ENCODE peak calls at places on chromosome 2, in four cellular contexts. Y is stomach, F is left lung, G is A673. P is an unnamed sample.

GRCh38 chr2:60331106-60331809 is 222.2 kb downstream of the BCL11A start:
- DNase-seq in F (no peak), G (no peak), Y (no peak), P (no peak)

GRCh38 chr2:170715932-170716777 is 1.0 kb downstream of the SP5 start:
- DNase-seq in Y (peak; percentile 52), F (peak; percentile 35), G (no peak), P (no peak)

GRCh38 chr2:223654384-223654915 is 52.3 kb upstream of the SCG2 start:
- DNase-seq in Y (no peak), G (no peak), F (no peak), P (no peak)

GRCh38 chr2:78896536-78896935 is 129.0 kb upstream of the REG3G start:
- DNase-seq in F (no peak), Y (no peak), G (no peak), P (no peak)

GRCh38 chr2:159396796-159397195 is 110.3 kb upstream of the WDSUB1 start:
- DNase-seq in G (no peak), Y (no peak), F (no peak), P (no peak)

GRCh38 chr2:80706951-80707350 is 402.4 kb upstream of the LRRTM1 start:
- DNase-seq in G (no peak), F (no peak), Y (no peak), P (no peak)

GRCh38 chr2:121043827-121044222 is 241.2 kb downstream of the TFCP2L1 start:
- DNase-seq in G (no peak), Y (no peak), F (no peak), P (no peak)

GRCh38 chr2:343355-343754 is 55.5 kb upstream of the ALKAL2 start:
- DNase-seq in G (no peak), F (no peak), Y (no peak), P (no peak)

GRCh38 chr2:117851969-117852368 is 37.5 kb downstream of the DDX18 start:
- DNase-seq in Y (no peak), G (no peak), F (no peak), P (no peak)

GRCh38 chr2:147197754-147198153 is 647.1 kb upstream of the ACVR2A start:
- DNase-seq in F (no peak), G (no peak), Y (no peak), P (no peak)

GRCh38 chr2:204109681-204110080 is 173.1 kb downstream of the ICOS start:
- DNase-seq in G (no peak), F (no peak), Y (no peak), P (no peak)

GRCh38 chr2:83967854-83968253 is 491.2 kb downstream of the SUCLG1 start:
- DNase-seq in G (no peak), F (no peak), Y (no peak), P (no peak)
- TF ChIP-seq CTCF in G (no peak), F (no peak), Y (no peak), P (no peak)

GRCh38 chr2:46610014-46610413 is 130.6 kb downstream of the TMEM247 start:
- DNase-seq in Y (no peak), F (no peak), G (no peak), P (no peak)

GRCh38 chr2:46621499-46621898 is 142.1 kb downstream of the TMEM247 start:
- DNase-seq in Y (no peak), G (no peak), F (no peak), P (no peak)

GRCh38 chr2:46612675-46613074 is 133.3 kb downstream of the TMEM247 start:
- DNase-seq in Y (no peak), G (no peak), F (no peak), P (no peak)

GRCh38 chr2:46615555-46616487 is 136.5 kb downstream of the TMEM247 start:
- DNase-seq in F (no peak), Y (no peak), G (peak; percentile 29), P (no peak)
- TF ChIP-seq CTCF in F (no peak), Y (no peak), G (peak; percentile 40), P (peak; percentile 31)

DNA sequence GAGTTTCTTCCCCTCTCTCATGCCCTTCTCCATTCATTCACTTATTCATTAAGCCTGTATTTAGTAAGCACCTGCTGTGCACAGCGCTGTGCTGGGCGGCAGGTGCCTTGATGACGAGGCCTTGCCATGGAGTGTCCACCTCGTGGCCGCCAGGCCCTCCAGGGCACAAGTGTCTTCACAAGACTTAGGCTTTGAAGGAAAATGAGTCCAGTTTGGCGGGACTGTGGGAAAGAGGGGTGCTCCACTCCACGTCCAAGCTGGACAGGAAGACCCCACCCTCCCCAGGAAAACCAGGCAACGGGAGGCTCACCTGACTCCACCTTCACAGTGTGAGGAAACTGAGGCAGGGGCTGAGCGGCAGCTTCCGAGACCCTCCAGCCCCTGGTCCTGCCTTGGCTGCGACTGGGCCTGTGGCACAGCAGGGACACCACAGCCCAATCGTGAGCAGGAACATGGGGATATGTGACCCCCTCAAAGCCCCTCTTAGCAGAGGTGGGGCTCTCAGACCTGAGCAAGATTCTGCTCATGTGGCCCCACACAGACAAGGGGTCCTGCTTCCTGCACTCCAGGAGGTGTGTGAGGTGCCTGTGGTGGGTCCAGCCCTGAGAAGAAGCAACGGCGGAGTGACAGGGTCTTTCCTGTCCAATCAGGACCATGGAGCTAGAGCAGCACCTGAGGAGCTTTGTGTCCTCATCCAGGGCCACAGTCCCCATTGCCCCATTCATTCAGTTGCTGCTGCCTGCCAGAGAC is 110.3 kb upstream of the ODC1 start:
- DNase-seq in G (no peak), F (no peak), Y (no peak), P (no peak)
- TF ChIP-seq CTCF in G (no peak), F (no peak), Y (no peak), P (no peak)

GRCh38 chr2:68122680-68122964 is 35.1 kb upstream of the PNO1 start:
- DNase-seq in G (no peak), Y (no peak), F (no peak), P (no peak)
- TF ChIP-seq CTCF in G (peak; percentile 2), Y (no peak), F (no peak), P (peak; percentile 69)

DNA sequence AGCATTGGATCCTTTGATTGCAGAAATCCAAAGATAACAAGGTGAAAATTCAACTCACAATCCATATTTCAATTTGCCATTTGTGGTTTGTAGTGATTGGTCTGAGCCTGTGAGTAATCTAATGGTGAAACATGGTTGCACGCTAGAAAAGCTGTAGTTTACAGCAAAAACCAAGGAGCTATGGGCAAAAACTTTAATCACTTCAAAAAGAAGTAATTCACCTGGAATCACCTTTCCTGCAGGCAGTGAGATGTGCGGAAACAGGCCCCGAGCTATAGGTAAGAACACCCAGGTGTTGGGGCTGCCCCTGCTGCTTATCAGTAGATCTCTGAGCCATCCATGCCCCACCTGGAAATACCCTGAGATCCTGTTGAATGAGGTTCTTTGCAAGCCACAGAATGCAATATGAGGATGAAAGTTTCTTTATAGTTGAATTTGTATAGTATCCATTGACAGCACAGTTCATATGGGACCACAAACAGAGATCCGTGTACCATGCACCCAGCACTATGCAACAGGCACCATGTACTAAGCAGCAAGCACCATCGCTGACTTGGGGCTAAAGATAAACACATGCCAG is 208.2 kb downstream of the SPP2 start:
- DNase-seq in Y (no peak), F (no peak), G (no peak), P (no peak)
- TF ChIP-seq CTCF in Y (no peak), F (no peak), G (no peak), P (no peak)

GRCh38 chr2:231737761-231738160 is 29.4 kb downstream of the PTMA start:
- DNase-seq in Y (no peak), G (no peak), F (no peak), P (no peak)

GRCh38 chr2:231727621-231728020 is 19.3 kb downstream of the PTMA start:
- DNase-seq in F (no peak), G (no peak), Y (no peak), P (no peak)

DNA sequence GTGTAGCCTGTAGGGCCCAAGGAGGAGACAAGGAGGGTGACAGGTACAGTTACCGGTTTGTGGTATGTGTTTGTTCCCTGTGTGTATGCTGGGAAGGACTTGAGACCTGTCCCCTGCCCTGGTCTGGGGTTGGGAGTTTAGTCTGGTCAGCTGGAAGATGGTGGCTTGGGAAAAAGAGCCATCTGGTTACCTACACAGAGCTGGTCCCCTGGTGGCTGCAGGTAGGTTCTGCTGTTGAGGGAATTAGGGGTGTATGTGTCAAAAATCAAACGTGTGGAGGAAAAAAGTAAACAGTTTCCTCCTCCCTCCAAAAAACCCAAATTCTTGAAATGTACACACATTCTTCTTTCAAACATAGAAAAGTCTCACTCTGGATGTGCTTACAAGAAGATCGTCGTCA is 24.3 kb downstream of the PTMA start:
- DNase-seq in Y (no peak), F (no peak), G (no peak), P (no peak)
- TF ChIP-seq CTCF in Y (no peak), F (no peak), G (no peak), P (no peak)

GRCh38 chr2:44881856-44882255 is 59.6 kb upstream of the SIX3 start:
- DNase-seq in F (no peak), Y (no peak), G (no peak), P (no peak)
- TF ChIP-seq CTCF in F (no peak), Y (no peak), G (no peak), P (no peak)

GRCh38 chr2:197077336-197077735 is 150.8 kb upstream of the PGAP1 start:
- DNase-seq in F (no peak), Y (no peak), G (no peak), P (no peak)

GRCh38 chr2:197076652-197077051 is 150.1 kb upstream of the PGAP1 start:
- DNase-seq in F (no peak), G (no peak), Y (no peak), P (no peak)

GRCh38 chr2:197073701-197074433 is 147.4 kb upstream of the PGAP1 start:
- DNase-seq in F (no peak), G (no peak), Y (peak; percentile 35), P (no peak)

GRCh38 chr2:197075286-197075685 is 148.8 kb upstream of the PGAP1 start:
- DNase-seq in F (no peak), Y (no peak), G (no peak), P (no peak)

DNA sequence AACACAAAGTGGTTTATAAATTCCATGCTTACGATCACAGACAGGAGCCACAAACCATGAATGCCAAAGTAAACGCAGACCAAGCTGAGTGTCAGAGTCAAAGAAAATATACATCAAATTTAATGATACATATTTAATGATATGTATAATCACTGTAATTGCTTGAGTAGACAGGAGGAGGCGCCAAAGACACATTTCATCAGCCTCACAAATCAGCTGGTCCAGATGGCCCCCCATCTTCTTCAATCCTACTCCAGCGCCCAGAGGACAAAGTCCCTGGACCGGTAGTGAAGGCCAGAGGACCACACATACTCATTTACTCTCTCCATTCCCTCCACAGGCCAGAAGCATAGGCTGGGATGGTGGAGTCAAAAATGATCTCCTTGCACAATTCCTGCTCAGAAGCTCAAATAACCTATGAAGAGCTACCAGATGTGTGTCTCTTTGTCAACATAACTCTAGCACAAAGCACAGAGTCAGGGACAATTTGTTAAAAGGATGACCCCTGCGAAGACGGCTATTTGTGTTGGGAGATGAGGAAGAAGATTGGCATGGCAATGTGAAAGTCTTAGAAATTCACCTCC is 149.3 kb upstream of the PGAP1 start:
- DNase-seq in F (no peak), Y (no peak), G (no peak), P (no peak)
- TF ChIP-seq CTCF in F (peak; percentile 28), Y (no peak), G (peak; percentile 59), P (peak; percentile 49)

P was measured in natural killer cell.